ENCODE peak calls at places on chromosomes 5 and 9, in four cellular contexts. I is esophagus muscularis mucosa, Z is heart right ventricle, E is GM23338. T is an unnamed sample.

GRCh38 chr5:35151151-35151920 is 79.0 kb downstream of the PRLR start:
- DNase-seq in E (peak), Z (no peak), I (no peak), T (no peak)

GRCh38 chr5:38466444-38467189 is 89.8 kb downstream of the LIFR start:
- DNase-seq in I (peak), Z (peak), E (no peak), T (no peak)

GRCh38 chr9:86943223-86943870 is 4.0 kb downstream of the GAS1 start:
- DNase-seq in E (peak), Z (no peak), I (no peak), T (peak)

GRCh38 chr5:177362102-177362868 is 4.6 kb downstream of the RGS14 start:
- DNase-seq in E (peak), I (no peak), Z (no peak), T (no peak)

GRCh38 chr9:129648092-129648763 is 6.3 kb upstream of the ASB6 start:
- DNase-seq in E (no peak), Z (no peak), I (no peak), T (no peak)

GRCh38 chr5:96875805-96876291 is 452 bp upstream of the ERAP2 start:
- DNase-seq in Z (no peak), E (no peak), I (peak), T (no peak)

GRCh38 chr5:85096426-85096825 is 711.7 kb upstream of the EDIL3 start:
- DNase-seq in E (no peak), Z (no peak), I (no peak), T (no peak)

GRCh38 chr9:109963079-109963478 is 183.1 kb downstream of the PALM2AKAP2 start:
- DNase-seq in I (no peak), E (no peak), Z (no peak), T (peak)

GRCh38 chr5:155017610-155018009 is 4.1 kb downstream of the KIF4B start:
- DNase-seq in Z (no peak), I (no peak), E (no peak), T (no peak)

GRCh38 chr5:81761270-81761669 is 10.4 kb upstream of the SSBP2 start:
- DNase-seq in E (no peak), Z (no peak), I (no peak), T (no peak)

GRCh38 chr5:166781729-166782128 is 1509.7 kb upstream of the WWC1 start:
- DNase-seq in E (peak), I (no peak), Z (no peak), T (no peak)

GRCh38 chr5:87746341-87746740 is 333.6 kb upstream of the CCNH start:
- DNase-seq in I (no peak), Z (no peak), E (no peak), T (no peak)

GRCh38 chr5:110896901-110897300 is 158.1 kb downstream of the SLC25A46 start:
- DNase-seq in Z (no peak), I (no peak), E (no peak), T (no peak)

GRCh38 chr5:171957591-171958251 is 48.7 kb downstream of the FBXW11 start:
- DNase-seq in I (no peak), E (no peak), Z (no peak), T (no peak)

GRCh38 chr5:176819476-176819875 is 9.1 kb downstream of the UNC5A start:
- DNase-seq in Z (no peak), E (peak), I (no peak), T (no peak)

GRCh38 chr5:148970876-148971275 is 92.0 kb downstream of the SH3TC2 start:
- DNase-seq in Z (no peak), I (no peak), E (no peak), T (no peak)

GRCh38 chr5:148974638-148975330 is 88.1 kb downstream of the SH3TC2 start:
- DNase-seq in I (no peak), Z (no peak), E (no peak), T (no peak)

GRCh38 chr5:148973455-148973854 is 89.4 kb downstream of the SH3TC2 start:
- DNase-seq in E (no peak), Z (no peak), I (no peak), T (no peak)

GRCh38 chr5:148972396-148972795 is 90.5 kb downstream of the SH3TC2 start:
- DNase-seq in Z (no peak), I (no peak), E (no peak), T (no peak)

GRCh38 chr5:148972958-148973357 is 89.9 kb downstream of the SH3TC2 start:
- DNase-seq in I (no peak), Z (peak), E (no peak), T (no peak)
- TF ChIP-seq CTCF in I (no peak), Z (no peak), E (no peak), T (no peak)

GRCh38 chr9:127562841-127563523 is 49.1 kb upstream of the STXBP1 start:
- DNase-seq in Z (no peak), I (no peak), E (no peak), T (no peak)
- H3K4me3 ChIP-seq in Z (no peak), I (no peak), E (no peak), T (no peak)

DNA sequence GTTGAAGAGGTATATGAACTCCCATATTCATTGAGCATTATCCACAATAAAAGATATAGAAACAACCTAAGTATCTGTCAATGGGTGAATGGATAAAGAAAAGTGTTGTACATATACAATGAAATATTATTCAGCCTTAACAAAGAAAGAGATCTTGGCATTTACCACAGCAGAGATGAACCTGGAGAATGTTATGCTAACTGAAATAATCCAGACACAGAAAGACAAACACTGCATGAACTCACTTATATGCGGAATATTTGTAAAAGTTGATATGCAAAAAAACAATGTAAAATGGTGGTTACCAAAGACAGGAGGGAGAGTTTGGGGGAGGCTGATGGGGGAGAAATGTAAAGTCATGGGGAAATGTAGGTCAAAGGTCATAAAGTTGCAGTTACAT is 278.7 kb downstream of the ZNF608 start:
- DNase-seq in E (no peak), I (no peak), Z (no peak), T (no peak)
- TF ChIP-seq CTCF in E (no peak), I (no peak), Z (no peak), T (no peak)

GRCh38 chr9:37408933-37409710 is 13.4 kb upstream of the GRHPR start:
- DNase-seq in E (no peak), Z (no peak), I (no peak), T (no peak)
- H3K4me3 ChIP-seq in E (no peak), Z (no peak), I (no peak), T (no peak)

GRCh38 chr5:162096448-162096847 is 28.9 kb downstream of the GABRG2 start:
- DNase-seq in E (peak), Z (no peak), I (no peak), T (no peak)
- TF ChIP-seq CTCF in E (peak), Z (no peak), I (no peak), T (no peak)

DNA sequence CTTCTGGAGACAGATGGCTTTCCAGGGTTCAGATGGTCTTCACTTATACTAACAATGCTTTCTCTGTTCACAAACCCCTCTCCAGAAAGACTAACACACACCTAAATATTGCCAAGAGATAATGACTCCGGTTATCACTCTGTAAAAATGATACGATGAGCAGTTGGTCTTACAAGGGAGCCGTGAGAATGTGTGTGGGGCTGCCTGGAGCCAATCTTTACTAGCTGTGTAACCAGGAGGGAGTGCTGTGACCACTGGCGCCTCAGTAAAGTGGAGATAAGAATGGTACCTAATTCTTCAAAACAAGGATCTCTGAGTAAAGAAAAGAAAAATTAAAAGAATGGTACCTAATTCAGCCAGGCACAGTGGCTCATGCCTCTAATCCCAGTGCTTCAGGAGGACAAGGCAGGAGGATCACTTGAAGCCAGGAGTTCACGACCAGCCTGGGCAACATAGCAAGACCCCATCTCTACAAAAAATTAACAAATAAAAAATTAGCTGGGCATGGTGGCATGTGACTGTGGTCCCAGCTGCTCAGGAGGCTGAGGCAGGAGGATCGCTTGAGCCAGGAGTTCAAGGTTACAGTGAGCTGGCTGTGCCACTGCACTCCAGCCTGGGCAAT is 39.9 kb upstream of the IL17B start:
- DNase-seq in I (no peak), E (no peak), Z (no peak), T (no peak)
- H3K4me3 ChIP-seq in I (peak), E (no peak), Z (no peak), T (no peak)

GRCh38 chr9:22238809-22239684 is 207.6 kb upstream of the DMRTA1 start:
- DNase-seq in Z (no peak), E (peak), I (no peak), T (peak)
- TF ChIP-seq CTCF in Z (peak), E (peak), I (peak), T (peak)

GRCh38 chr9:96619491-96620154 is at the start of gene CDC14B:
- DNase-seq in E (peak), I (peak), Z (peak), T (peak)

GRCh38 chr9:96620155-96620514 is 492 bp upstream of the CDC14B start:
- DNase-seq in E (no peak), I (no peak), Z (no peak), T (no peak)

GRCh38 chr9:96620832-96621269 is 1.2 kb upstream of the CDC14B start:
- DNase-seq in Z (no peak), I (peak), E (peak), T (no peak)

GRCh38 chr9:96619109-96619435 is 571 bp downstream of the CDC14B start:
- DNase-seq in E (no peak), I (peak), Z (no peak), T (no peak)

DNA sequence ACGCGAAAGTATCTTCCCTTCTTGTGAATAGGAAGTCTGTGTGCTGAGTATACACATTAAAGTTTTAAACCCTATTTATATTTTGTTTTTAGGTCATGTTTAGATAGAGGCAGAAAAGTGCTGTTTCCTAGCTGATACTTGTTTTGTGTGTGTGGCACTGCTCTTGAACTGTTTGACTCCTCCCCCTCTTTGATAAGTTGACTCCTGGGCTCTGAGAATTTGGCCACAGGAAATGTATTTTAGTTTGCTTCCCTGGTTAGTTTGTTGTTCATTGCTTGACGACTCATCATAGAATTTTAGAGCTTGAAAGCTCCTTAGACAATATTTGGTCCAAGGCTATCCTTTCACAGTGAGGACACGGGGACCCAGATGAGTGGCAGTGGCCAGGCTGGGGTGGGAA is 2.0 kb upstream of the CDC14B start:
- DNase-seq in E (peak), I (peak), Z (no peak), T (no peak)
- H3K4me3 ChIP-seq in E (peak), I (no peak), Z (no peak), T (no peak)